ENCODE peak calls at places on chromosomes 2 and 18, in eight cellular contexts. B is uterus; M is A172; U is T47D; L is nucleus accumbens; N is GM12878; I is H7; T is activated naive CD4-positive, alpha-beta T cell. S is an unnamed sample.

GRCh38 chr2:74188018-74188601 is 9.4 kb upstream of the MOB1A start:
- DNase-seq in B (no peak), M (peak), U (no peak), L (no peak), N (no peak), I (peak), T (no peak), S (no peak)

GRCh38 chr2:161238559-161239415 is 69.4 kb upstream of the PSMD14 start:
- DNase-seq in B (peak), M (no peak), U (peak), L (peak), N (no peak), I (peak), T (peak), S (peak)

GRCh38 chr2:232541195-232541960 is 1.9 kb downstream of the CHRNG start:
- DNase-seq in B (peak), M (no peak), U (no peak), L (no peak), N (no peak), I (peak), T (no peak), S (no peak)

GRCh38 chr18:9365406-9365805 is 30.8 kb downstream of the TWSG1 start:
- DNase-seq in B (no peak), M (no peak), U (no peak), L (no peak), N (no peak), I (no peak), T (no peak), S (no peak)

GRCh38 chr18:6881034-6881800 is 151.7 kb downstream of the ARHGAP28 start:
- DNase-seq in B (peak), M (no peak), U (no peak), L (no peak), N (no peak), I (no peak), T (no peak), S (no peak)

GRCh38 chr2:60987041-60987440 is 30.5 kb upstream of the PEX13 start:
- DNase-seq in B (no peak), M (no peak), U (no peak), L (no peak), N (no peak), I (no peak), T (no peak), S (no peak)

GRCh38 chr2:63544017-63544627 is 44.2 kb downstream of the WDPCP start:
- DNase-seq in B (no peak), M (peak), U (no peak), L (no peak), N (no peak), I (no peak), T (no peak), S (no peak)

GRCh38 chr2:866887-867286 is 83.8 kb upstream of the SNTG2 start:
- DNase-seq in B (no peak), M (no peak), U (no peak), L (no peak), N (no peak), I (no peak), T (no peak), S (no peak)

GRCh38 chr2:28991021-28991420 is 9.9 kb downstream of the TOGARAM2 start:
- DNase-seq in B (peak), M (no peak), U (no peak), L (no peak), N (no peak), I (no peak), T (no peak), S (no peak)

GRCh38 chr2:162123806-162124758 is 28.0 kb downstream of the GCG start:
- DNase-seq in B (no peak), M (peak), U (peak), L (no peak), N (peak), I (peak), T (no peak), S (peak)

GRCh38 chr2:136131961-136132839 is 14.3 kb upstream of the CXCR4 start:
- DNase-seq in B (no peak), M (no peak), U (no peak), L (no peak), N (peak), I (no peak), T (peak), S (peak)

GRCh38 chr2:125405816-125406215 is 1250.1 kb upstream of the GYPC start:
- DNase-seq in B (no peak), M (peak), U (no peak), L (no peak), N (no peak), I (no peak), T (no peak), S (no peak)